ENCODE peak calls at places on chromosome 5, in eight cellular contexts. W is lower lobe of right lung, I is stomach, N is heart left ventricle, U is osteoblast, B is A673, O is neural progenitor cell, S is upper lobe of right lung. V is an unnamed sample.

GRCh38 chr5:115389799-115390382 is 93.4 kb upstream of the CCDC112 start:
- DNase-seq in W (peak; percentile 59), I (peak; percentile 41), N (no peak), U (no peak), B (no peak), O (no peak), S (peak; percentile 72), V (no peak)

GRCh38 chr5:16005210-16005609 is 174.4 kb downstream of the MARCHF11 start:
- DNase-seq in W (no peak), I (no peak), N (no peak), U (no peak), B (no peak), O (no peak), S (no peak), V (no peak)

GRCh38 chr5:88144219-88145040 is 124.2 kb downstream of the TMEM161B start:
- DNase-seq in W (no peak), I (no peak), N (no peak), U (no peak), B (no peak), O (peak; percentile 63), S (no peak), V (no peak)

GRCh38 chr5:125251703-125252102 is 505.3 kb upstream of the ZNF608 start:
- DNase-seq in W (no peak), I (no peak), N (no peak), U (no peak), B (no peak), O (no peak), S (no peak), V (no peak)

GRCh38 chr5:150396247-150396646 is 16.5 kb downstream of the CD74 start:
- DNase-seq in W (no peak), I (no peak), N (peak; percentile 6), U (peak; percentile 75), B (no peak), O (no peak), S (no peak), V (no peak)

GRCh38 chr5:94309166-94309565 is 309.2 kb downstream of the KIAA0825 start:
- DNase-seq in W (no peak), I (no peak), N (no peak), U (no peak), B (no peak), O (no peak), S (no peak), V (no peak)

GRCh38 chr5:10420926-10421325 is 20.8 kb upstream of the ROPN1L start:
- DNase-seq in W (no peak), I (no peak), N (no peak), U (peak; percentile 63), B (no peak), O (no peak), S (no peak), V (no peak)

GRCh38 chr5:32475338-32476097 is 31.0 kb upstream of the ZFR start:
- DNase-seq in W (no peak), I (no peak), N (no peak), U (peak; percentile 3), B (peak; percentile 49), O (peak; percentile 63), S (no peak), V (no peak)

GRCh38 chr5:178308541-178309092 is 76.0 kb upstream of the PHYKPL start:
- DNase-seq in W (peak; percentile 27), I (no peak), N (no peak), U (peak; percentile 68), B (no peak), O (no peak), S (peak; percentile 49), V (peak; percentile 11)

GRCh38 chr5:163759000-163759730 is 253.7 kb downstream of the MAT2B start:
- DNase-seq in W (no peak), I (no peak), N (no peak), U (no peak), B (no peak), O (no peak), S (no peak), V (no peak)

GRCh38 chr5:96896806-96897205 is 20.5 kb downstream of the ERAP2 start:
- DNase-seq in W (peak; percentile 61), I (no peak), N (no peak), U (no peak), B (no peak), O (no peak), S (no peak), V (no peak)

GRCh38 chr5:76337949-76338589 is 65.0 kb upstream of the IQGAP2 start:
- DNase-seq in W (no peak), I (peak; percentile 69), N (no peak), U (no peak), B (peak; percentile 83), O (peak; percentile 74), S (no peak), V (peak; percentile 78)

GRCh38 chr5:17037751-17038150 is 101.7 kb upstream of the MYO10 start:
- DNase-seq in W (no peak), I (no peak), N (no peak), U (no peak), B (no peak), O (no peak), S (no peak), V (no peak)

GRCh38 chr5:142108432-142109355 is at the start of gene NDFIP1:
- DNase-seq in W (peak; percentile 92), I (peak; percentile 89), N (peak; percentile 93), U (peak; percentile 90), B (peak; percentile 86), O (peak; percentile 93), S (peak; percentile 95), V (peak; percentile 93)

GRCh38 chr5:140043508-140043872 is 391 bp upstream of the NRG2 start:
- DNase-seq in W (no peak), I (no peak), N (peak; percentile 39), U (no peak), B (peak; percentile 48), O (peak; percentile 77), S (peak; percentile 62), V (no peak)

GRCh38 chr5:169265888-169266287 is 35.1 kb downstream of the SLIT3 start:
- DNase-seq in W (no peak), I (no peak), N (no peak), U (no peak), B (peak; percentile 2), O (peak; percentile 8), S (no peak), V (no peak)
- TF ChIP-seq CTCF in W (no peak), I (no peak), N (no peak), U (peak; percentile 35), B (peak; percentile 39), O (peak; percentile 46), S (no peak), V (no peak)

DNA sequence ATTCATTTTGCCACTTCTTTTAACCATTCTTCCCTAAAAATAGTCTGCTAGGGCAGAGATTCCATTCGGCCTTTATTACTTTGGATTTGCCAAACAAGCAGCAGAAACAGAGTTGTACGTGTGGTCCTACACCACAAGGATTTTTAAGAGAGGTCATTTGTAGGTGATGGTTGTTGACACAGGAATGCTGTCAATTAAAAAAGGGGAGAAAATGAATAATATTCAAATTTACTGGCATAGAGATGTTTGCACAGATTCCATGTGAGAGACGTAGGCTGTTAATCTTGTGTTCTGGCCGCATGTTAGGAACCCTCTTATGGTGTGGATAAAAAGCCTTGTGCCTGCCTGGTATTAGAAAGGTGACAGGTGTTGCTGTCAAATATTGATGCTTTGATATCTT is 34.9 kb downstream of the TRIO start:
- DNase-seq in W (no peak), I (no peak), N (no peak), U (no peak), B (no peak), O (no peak), S (no peak), V (no peak)
- H3K4me1 ChIP-seq in W (peaks cover 38% of the 10 kb centered on the region), I (peaks cover 35% of the 10 kb centered on the region), N (peaks cover 47% of the 10 kb centered on the region), U (peaks cover 64% of the 10 kb centered on the region), B (peaks cover 66% of the 10 kb centered on the region), O (peaks cover 45% of the 10 kb centered on the region), S (peaks cover 25% of the 10 kb centered on the region), V (peaks cover 27% of the 10 kb centered on the region)

GRCh38 chr5:55410840-55411239 is 103.1 kb downstream of the MTREX start:
- DNase-seq in W (no peak), I (no peak), N (no peak), U (no peak), B (no peak), O (no peak), S (no peak), V (no peak)
- H3K36me3 ChIP-seq in W (peaks cover 57% of the 10 kb centered on the region), I (peaks cover 40% of the 10 kb centered on the region), N (no peaks in the 10 kb centered on the region), U (peaks cover 10% of the 10 kb centered on the region), B (peaks cover 33% of the 10 kb centered on the region), O (peaks cover 37% of the 10 kb centered on the region), S (peaks cover 46% of the 10 kb centered on the region), V (no peaks in the 10 kb centered on the region)

GRCh38 chr5:14184082-14184481 is 40.9 kb downstream of the TRIO start:
- DNase-seq in W (no peak), I (no peak), N (peak; percentile 41), U (no peak), B (no peak), O (no peak), S (no peak), V (no peak)

GRCh38 chr5:14184725-14185124 is 41.6 kb downstream of the TRIO start:
- DNase-seq in W (no peak), I (no peak), N (no peak), U (no peak), B (no peak), O (no peak), S (no peak), V (no peak)

GRCh38 chr5:14183187-14183939 is 40.2 kb downstream of the TRIO start:
- DNase-seq in W (no peak), I (no peak), N (peak; percentile 61), U (no peak), B (no peak), O (no peak), S (no peak), V (no peak)

GRCh38 chr5:14181299-14181968 is 38.3 kb downstream of the TRIO start:
- DNase-seq in W (no peak), I (no peak), N (no peak), U (no peak), B (no peak), O (no peak), S (no peak), V (no peak)

GRCh38 chr5:14182761-14183160 is 39.6 kb downstream of the TRIO start:
- DNase-seq in W (no peak), I (no peak), N (no peak), U (no peak), B (no peak), O (peak; percentile 42), S (no peak), V (no peak)
- TF ChIP-seq CTCF in W (no peak), I (no peak), N (no peak), U (no peak), B (no peak), O (no peak), S (no peak), V (no peak)

DNA sequence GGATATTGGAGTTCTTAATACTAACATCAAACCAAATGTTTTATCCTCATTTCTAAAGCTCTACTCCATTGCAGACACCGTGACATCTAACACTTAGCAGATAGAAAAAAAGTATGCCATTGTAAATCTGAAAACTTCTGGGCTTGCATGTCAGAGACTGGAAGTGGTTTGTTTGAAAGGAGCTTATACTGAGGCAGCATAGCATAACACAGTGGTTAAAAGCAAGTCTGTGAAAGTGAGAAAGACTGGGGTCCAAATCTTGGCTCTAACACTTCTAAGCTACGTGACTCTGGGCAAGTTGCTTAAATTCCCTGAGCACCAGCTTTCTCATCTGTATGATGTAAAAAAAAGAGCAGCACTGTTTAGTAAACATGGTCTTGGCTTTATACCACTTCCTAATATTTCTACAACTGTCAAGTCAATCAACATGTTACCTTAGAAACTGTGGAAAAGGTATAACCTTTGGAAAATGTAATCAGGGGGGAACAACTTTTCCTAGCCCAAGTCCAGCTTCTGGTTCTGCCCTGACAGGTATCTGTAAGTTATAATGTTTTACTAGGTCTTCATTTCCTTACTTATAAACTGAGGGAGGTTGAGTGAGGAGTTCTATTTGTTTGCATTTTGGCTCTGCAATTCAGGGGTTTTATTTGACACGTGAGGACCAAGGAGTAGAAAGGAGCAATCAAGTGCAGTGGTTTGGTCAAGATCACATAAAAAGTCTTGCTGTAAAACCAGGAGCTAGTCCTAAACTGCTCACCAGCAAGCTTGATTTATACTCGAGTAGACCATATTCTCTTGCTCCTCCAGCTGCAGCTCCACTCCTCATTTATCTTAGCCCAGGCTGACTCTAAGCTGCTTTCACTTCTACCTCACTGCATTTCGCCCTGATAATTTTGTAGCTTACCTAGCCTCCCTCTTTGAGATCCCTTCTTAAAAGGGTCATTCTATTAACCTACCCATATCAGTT is 541.0 kb downstream of the RAB3C start:
- DNase-seq in W (no peak), I (no peak), N (no peak), U (no peak), B (no peak), O (peak; percentile 11), S (no peak), V (no peak)
- H3K4me1 ChIP-seq in W (peaks cover 41% of the 10 kb centered on the region), I (peaks cover 22% of the 10 kb centered on the region), N (peaks cover 23% of the 10 kb centered on the region), U (peaks cover 32% of the 10 kb centered on the region), B (peaks cover 51% of the 10 kb centered on the region), O (peaks cover 45% of the 10 kb centered on the region), S (peaks cover 20% of the 10 kb centered on the region), V (peaks cover 13% of the 10 kb centered on the region)

V was measured in mucosa of descending colon.